ENCODE peak calls at places on chromosomes 1 and 21, in four cellular contexts. I, J, E and S are unnamed samples.

GRCh38 chr21:36210779-36211659 is 54.4 kb downstream of the DOP1B start:
- DNase-seq in I (no peak), J (no peak), E (no peak), S (peak; percentile 31)

GRCh38 chr1:198619375-198620140 is 19.3 kb upstream of the PTPRC start:
- DNase-seq in I (no peak), J (no peak), E (no peak), S (no peak)

GRCh38 chr1:53324728-53325297 is 3.1 kb downstream of the LRP8 start:
- DNase-seq in I (no peak), J (no peak), E (no peak), S (no peak)

GRCh38 chr1:61083014-61083798 is 845 bp downstream of the NFIA start:
- DNase-seq in I (no peak), J (no peak), E (no peak), S (peak; percentile 50)

GRCh38 chr1:10791117-10791951 is 5.1 kb downstream of the CASZ1 start:
- DNase-seq in I (no peak), J (no peak), E (no peak), S (no peak)

GRCh38 chr1:56106551-56107277 is 472.6 kb downstream of the PLPP3 start:
- DNase-seq in I (no peak), J (no peak), E (no peak), S (no peak)

GRCh38 chr1:107949467-107950253 is 15.3 kb downstream of the VAV3 start:
- DNase-seq in I (no peak), J (no peak), E (no peak), S (no peak)

GRCh38 chr21:45256021-45256911 is 31.4 kb downstream of the POFUT2 start:
- DNase-seq in I (no peak), J (no peak), E (no peak), S (no peak)

GRCh38 chr1:229059671-229060079 is 211.2 kb upstream of the RAB4A start:
- DNase-seq in I (no peak), J (no peak), E (peak; percentile 53), S (no peak)

GRCh38 chr1:185991266-185991665 is 257.1 kb downstream of the HMCN1 start:
- DNase-seq in I (no peak), J (no peak), E (no peak), S (no peak)

GRCh38 chr1:162846256-162847212 is 14.4 kb downstream of the CCDC190 start:
- DNase-seq in I (no peak), J (no peak), E (no peak), S (no peak)

GRCh38 chr1:90850181-90850924 is 133.3 kb upstream of the BARHL2 start:
- DNase-seq in I (no peak), J (no peak), E (peak; percentile 49), S (no peak)

GRCh38 chr1:192951961-192952460 is 107.1 kb downstream of the UCHL5 start:
- DNase-seq in I (peak; percentile 15), J (no peak), E (no peak), S (no peak)

GRCh38 chr1:67889940-67890567 is 56.8 kb upstream of the GNG12 start:
- DNase-seq in I (no peak), J (no peak), E (no peak), S (peak; percentile 11)

GRCh38 chr1:205593967-205594366 is 37.8 kb downstream of the ELK4 start:
- DNase-seq in I (peak; percentile 3), J (no peak), E (no peak), S (no peak)

GRCh38 chr1:39825432-39825941 is 36.8 kb upstream of the BMP8B start:
- DNase-seq in I (peak; percentile 41), J (no peak), E (no peak), S (no peak)

GRCh38 chr1:55813619-55814018 is 598.5 kb upstream of the USP24 start:
- DNase-seq in I (no peak), J (no peak), E (no peak), S (no peak)

GRCh38 chr1:227961651-227962050 is 13.9 kb upstream of the WNT9A start:
- DNase-seq in I (no peak), J (no peak), E (no peak), S (no peak)

GRCh38 chr1:226702957-226703831 is 35.9 kb downstream of the ITPKB start:
- DNase-seq in I (peak; percentile 92), J (peak; percentile 24), E (peak; percentile 64), S (peak; percentile 93)

GRCh38 chr1:22159858-22160257 is 17.0 kb upstream of the WNT4 start:
- DNase-seq in I (no peak), J (no peak), E (no peak), S (no peak)

GRCh38 chr1:225427249-225428065 is at the start of gene LBR:
- DNase-seq in I (no peak), J (no peak), E (no peak), S (no peak)

GRCh38 chr1:227112538-227112937 is 172.4 kb downstream of the COQ8A start:
- DNase-seq in I (no peak), J (no peak), E (no peak), S (no peak)

GRCh38 chr1:10459185-10459584 is 9.4 kb downstream of the CORT start:
- DNase-seq in I (no peak), J (no peak), E (no peak), S (no peak)

GRCh38 chr1:112444269-112444668 is 48.3 kb downstream of the CTTNBP2NL start:
- DNase-seq in I (no peak), J (no peak), E (no peak), S (no peak)

GRCh38 chr21:46096997-46097825 is 701 bp upstream of the COL6A2 start:
- DNase-seq in I (peak; percentile 18), J (no peak), E (no peak), S (no peak)

GRCh38 chr1:84853743-84854721 is 39.0 kb downstream of the LPAR3 start:
- DNase-seq in I (peak; percentile 55), J (no peak), E (no peak), S (no peak)

GRCh38 chr1:93448983-93449805 is 1.3 kb downstream of the FNBP1L start:
- DNase-seq in I (peak; percentile 21), J (peak; percentile 27), E (no peak), S (peak; percentile 73)

GRCh38 chr1:160496334-160496733 is 26.7 kb downstream of the SLAMF6 start:
- DNase-seq in I (no peak), J (no peak), E (no peak), S (no peak)

GRCh38 chr1:10724052-10724494 is 72.4 kb downstream of the CASZ1 start:
- DNase-seq in I (no peak), J (no peak), E (no peak), S (no peak)

GRCh38 chr1:15352122-15352957 is 57.3 kb upstream of the EFHD2 start:
- DNase-seq in I (no peak), J (no peak), E (no peak), S (peak; percentile 54)

GRCh38 chr1:7433896-7434295 is 337.2 kb upstream of the VAMP3 start:
- DNase-seq in I (no peak), J (no peak), E (no peak), S (no peak)

GRCh38 chr1:67540733-67541125 is 110.5 kb upstream of the SERBP1 start:
- DNase-seq in I (no peak), J (no peak), E (no peak), S (no peak)